ENCODE peak calls at places on chromosome 15, in four cellular contexts. H is WTC11, N is K562, V is GM12878. P is an unnamed sample.

GRCh38 chr15:23565395-23566069 is at the start of gene MKRN3:
- DNase-seq in H (no peak), N (peak; percentile 83), V (no peak), P (peak; percentile 44)

GRCh38 chr15:68843425-68844311 is 23.0 kb upstream of the ANP32A start:
- DNase-seq in H (peak; percentile 65), N (no peak), V (no peak), P (no peak)

GRCh38 chr15:39713846-39714245 is 68.8 kb downstream of the FSIP1 start:
- DNase-seq in H (no peak), N (no peak), V (no peak), P (no peak)

GRCh38 chr15:50750227-50750597 is 15.3 kb downstream of the SPPL2A start:
- DNase-seq in H (no peak), N (no peak), V (no peak), P (no peak)

GRCh38 chr15:75943713-75944215 is 40.1 kb downstream of the FBXO22 start:
- DNase-seq in H (no peak), N (no peak), V (no peak), P (no peak)

GRCh38 chr15:48913141-48913540 is 35.2 kb downstream of the EID1 start:
- DNase-seq in H (no peak), N (no peak), V (no peak), P (no peak)

GRCh38 chr15:70525551-70525950 is 237.8 kb downstream of the UACA start:
- DNase-seq in H (no peak), N (no peak), V (no peak), P (no peak)

GRCh38 chr15:45394681-45395080 is 16.3 kb upstream of the GATM start:
- DNase-seq in H (no peak), N (no peak), V (no peak), P (no peak)

GRCh38 chr15:101439285-101439919 is 50.1 kb downstream of the PCSK6 start:
- DNase-seq in H (no peak), N (no peak), V (no peak), P (peak; percentile 99)

GRCh38 chr15:69035205-69035917 is 20.9 kb downstream of the NOX5 start:
- DNase-seq in H (peak; percentile 81), N (peak; percentile 66), V (no peak), P (peak; percentile 23)

GRCh38 chr15:34109775-34110663 is 8.1 kb downstream of the PGBD4 start:
- DNase-seq in H (no peak), N (peak; percentile 28), V (no peak), P (peak; percentile 45)

GRCh38 chr15:90610220-90610619 is 80.5 kb downstream of the CRTC3 start:
- DNase-seq in H (no peak), N (no peak), V (no peak), P (no peak)

GRCh38 chr15:27842526-27842925 is 256.6 kb downstream of the OCA2 start:
- DNase-seq in H (no peak), N (no peak), V (no peak), P (no peak)

GRCh38 chr15:83248151-83248851 is 36.2 kb downstream of the BNC1 start:
- DNase-seq in H (peak; percentile 20), N (peak; percentile 32), V (peak; percentile 24), P (peak; percentile 55)

GRCh38 chr15:83837946-83838571 is 184.1 kb downstream of the ADAMTSL3 start:
- DNase-seq in H (peak; percentile 67), N (peak; percentile 10), V (no peak), P (peak; percentile 5)

GRCh38 chr15:80844011-80844732 is 65.0 kb downstream of the CEMIP start:
- DNase-seq in H (no peak), N (no peak), V (no peak), P (peak; percentile 45)

GRCh38 chr15:78072080-78072892 is 5.2 kb downstream of the TBC1D2B start:
- DNase-seq in H (peak; percentile 2), N (no peak), V (no peak), P (peak; percentile 56)

GRCh38 chr15:27244047-27244446 is 273.1 kb downstream of the GABRG3 start:
- DNase-seq in H (no peak), N (no peak), V (no peak), P (no peak)

GRCh38 chr15:99321477-99321876 is 70.2 kb downstream of the LRRC28 start:
- DNase-seq in H (no peak), N (no peak), V (no peak), P (no peak)

GRCh38 chr15:77416954-77417353 is 3.0 kb downstream of the PEAK1 start:
- DNase-seq in H (no peak), N (no peak), V (no peak), P (no peak)

GRCh38 chr15:55518641-55519040 is 10.6 kb upstream of the DNAAF4 start:
- DNase-seq in H (no peak), N (no peak), V (no peak), P (no peak)

GRCh38 chr15:81322708-81323253 is 1.2 kb downstream of the STARD5 start:
- DNase-seq in H (no peak), N (no peak), V (no peak), P (no peak)

GRCh38 chr15:40365016-40365415 is 7.0 kb downstream of the DISP2 start:
- DNase-seq in H (no peak), N (no peak), V (no peak), P (no peak)

GRCh38 chr15:64527263-64527984 is 67.0 kb downstream of the ZNF609 start:
- DNase-seq in H (no peak), N (no peak), V (no peak), P (no peak)

GRCh38 chr15:100525894-100526512 is 2.7 kb downstream of the CERS3 start:
- DNase-seq in H (no peak), N (no peak), V (no peak), P (no peak)

GRCh38 chr15:53658827-53659226 is 100.6 kb downstream of the WDR72 start:
- DNase-seq in H (no peak), N (no peak), V (no peak), P (no peak)

GRCh38 chr15:25930931-25931330 is 67.8 kb upstream of the ATP10A start:
- DNase-seq in H (no peak), N (no peak), V (no peak), P (no peak)

GRCh38 chr15:59255647-59256380 is 49.2 kb downstream of the LDHAL6B start:
- DNase-seq in H (no peak), N (peak; percentile 14), V (no peak), P (peak; percentile 84)

GRCh38 chr15:101188517-101189340 is 63.1 kb downstream of the CHSY1 start:
- DNase-seq in H (no peak), N (no peak), V (peak; percentile 39), P (no peak)

GRCh38 chr15:100241572-100242479 is 99.9 kb downstream of the ADAMTS17 start:
- DNase-seq in H (no peak), N (peak; percentile 70), V (no peak), P (peak; percentile 63)

DNA sequence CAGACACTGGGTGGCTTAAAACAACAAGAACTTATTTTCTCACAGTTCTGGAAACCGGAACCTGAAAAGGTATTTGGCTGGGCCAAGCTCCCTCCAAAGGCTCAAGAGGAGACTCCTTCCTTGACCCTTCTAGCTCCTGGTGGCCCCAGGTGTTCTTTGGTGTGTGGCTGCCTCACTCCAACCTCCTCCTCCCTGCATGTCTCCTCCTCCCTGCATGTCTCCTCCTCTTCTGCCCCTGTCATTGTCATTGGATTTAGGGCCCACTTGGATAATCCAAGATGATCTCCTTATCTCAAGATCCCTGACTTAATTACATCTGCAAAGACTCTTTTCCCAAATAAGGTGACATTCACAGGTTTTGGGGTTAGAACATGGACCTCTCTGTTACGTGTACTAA is 69.8 kb upstream of the MFGE8 start:
- DNase-seq in H (no peak), N (no peak), V (no peak), P (no peak)
- TF ChIP-seq ETV6 in H (no peak), N (no peak), V (no peak), P (no peak)

DNA sequence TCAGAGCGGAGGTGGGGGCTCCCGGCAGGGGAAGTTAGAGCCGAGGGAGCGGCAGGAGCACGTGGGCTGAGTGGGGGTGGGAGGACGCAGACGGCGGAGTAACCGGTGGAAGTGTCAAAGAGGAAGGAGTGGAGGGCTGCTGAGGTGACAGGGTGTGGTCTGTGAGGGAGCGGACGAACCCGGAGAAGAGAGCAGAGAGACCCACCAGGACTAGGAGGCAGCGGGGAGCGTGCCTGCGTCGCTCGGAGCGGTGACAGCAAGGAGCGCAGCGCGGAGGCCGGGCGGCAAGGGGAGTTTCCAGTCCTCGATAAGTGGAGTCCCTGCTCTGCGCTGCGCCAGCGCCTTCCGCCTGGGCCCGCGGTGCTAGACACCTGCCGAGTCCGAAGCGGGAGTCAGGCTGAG is 533.3 kb upstream of the SEMA6D start:
- DNase-seq in H (peak; percentile 65), N (no peak), V (no peak), P (no peak)
- TF ChIP-seq ETV6 in H (no peak), N (no peak), V (no peak), P (no peak)

GRCh38 chr15:74906193-74906449 is 530 bp downstream of the FAM219B start:
- DNase-seq in H (no peak), N (no peak), V (no peak), P (no peak)

GRCh38 chr15:74904190-74904805 is 2.4 kb downstream of the FAM219B start:
- DNase-seq in H (no peak), N (no peak), V (no peak), P (no peak)

GRCh38 chr15:74907277-74907870 is 723 bp upstream of the FAM219B start:
- DNase-seq in H (no peak), N (no peak), V (no peak), P (no peak)

GRCh38 chr15:74908635-74909034 is 2.0 kb upstream of the FAM219B start:
- DNase-seq in H (no peak), N (no peak), V (no peak), P (no peak)

GRCh38 chr15:74906450-74907276 is at the start of gene FAM219B:
- DNase-seq in H (peak; percentile 93), N (peak; percentile 95), V (peak; percentile 47), P (peak; percentile 78)
- TF ChIP-seq ETV6 in H (no peak), N (no peak), V (no peak), P (no peak)

GRCh38 chr15:85924088-85924487 is 129.4 kb upstream of the KLHL25 start:
- DNase-seq in H (no peak), N (no peak), V (no peak), P (no peak)
- TF ChIP-seq ETV6 in H (no peak), N (no peak), V (no peak), P (no peak)